ENCODE peak calls at places on chromosomes 4 and X, in seven cellular contexts. P is SK-N-SH, N is endothelial cell of umbilical vein, A is lower lobe of right lung, K is neuronal stem cell, J is tibial artery, V is upper lobe of right lung. F is an unnamed sample.

GRCh38 chr4:87529187-87529586 is at the start of gene SPARCL1:
- DNase-seq in P (no peak), N (no peak), A (no peak), K (no peak), J (peak; percentile 47), V (no peak), F (no peak)

GRCh38 chr4:77043507-77044131 is 32.2 kb downstream of the CCNI start:
- DNase-seq in P (no peak), N (no peak), A (no peak), K (no peak), J (peak; percentile 41), V (no peak), F (no peak)

GRCh38 chr4:94595880-94596483 is 144.2 kb downstream of the PDLIM5 start:
- DNase-seq in P (peak; percentile 42), N (peak; percentile 76), A (no peak), K (no peak), J (no peak), V (no peak), F (no peak)

GRCh38 chrX:15956684-15957083 is 102.1 kb upstream of the AP1S2 start:
- DNase-seq in P (no peak), N (no peak), A (no peak), K (peak; percentile 48), J (no peak), V (no peak), F (peak; percentile 30)

GRCh38 chr4:95761441-95761840 is 78.5 kb upstream of the PDHA2 start:
- DNase-seq in P (no peak), N (peak; percentile 81), A (no peak), K (no peak), J (no peak), V (no peak), F (no peak)

GRCh38 chr4:17489123-17489522 is 22.8 kb downstream of the QDPR start:
- DNase-seq in P (no peak), N (no peak), A (no peak), K (no peak), J (no peak), V (no peak), F (no peak)

GRCh38 chr4:13980317-13980716 is 352.8 kb upstream of the BOD1L1 start:
- DNase-seq in P (no peak), N (no peak), A (no peak), K (no peak), J (no peak), V (no peak), F (no peak)

GRCh38 chrX:65644621-65645287 is 22.7 kb upstream of the MSN start:
- DNase-seq in P (peak; percentile 12), N (peak; percentile 90), A (peak; percentile 78), K (no peak), J (peak; percentile 92), V (peak; percentile 81), F (no peak)

GRCh38 chr4:73603854-73604584 is 16.2 kb downstream of the RASSF6 start:
- DNase-seq in P (no peak), N (peak; percentile 32), A (no peak), K (no peak), J (no peak), V (no peak), F (no peak)

GRCh38 chr4:40967550-40967949 is 217.8 kb downstream of the NSUN7 start:
- DNase-seq in P (no peak), N (no peak), A (no peak), K (no peak), J (no peak), V (no peak), F (no peak)
- H3K27ac ChIP-seq in P (no peak overlapping the region), N (no peak overlapping the region), A (no peak overlapping the region), K (no peak overlapping the region), J (peak overlapping the region; percentile 60), V (no peak overlapping the region), F (no peak overlapping the region)

DNA sequence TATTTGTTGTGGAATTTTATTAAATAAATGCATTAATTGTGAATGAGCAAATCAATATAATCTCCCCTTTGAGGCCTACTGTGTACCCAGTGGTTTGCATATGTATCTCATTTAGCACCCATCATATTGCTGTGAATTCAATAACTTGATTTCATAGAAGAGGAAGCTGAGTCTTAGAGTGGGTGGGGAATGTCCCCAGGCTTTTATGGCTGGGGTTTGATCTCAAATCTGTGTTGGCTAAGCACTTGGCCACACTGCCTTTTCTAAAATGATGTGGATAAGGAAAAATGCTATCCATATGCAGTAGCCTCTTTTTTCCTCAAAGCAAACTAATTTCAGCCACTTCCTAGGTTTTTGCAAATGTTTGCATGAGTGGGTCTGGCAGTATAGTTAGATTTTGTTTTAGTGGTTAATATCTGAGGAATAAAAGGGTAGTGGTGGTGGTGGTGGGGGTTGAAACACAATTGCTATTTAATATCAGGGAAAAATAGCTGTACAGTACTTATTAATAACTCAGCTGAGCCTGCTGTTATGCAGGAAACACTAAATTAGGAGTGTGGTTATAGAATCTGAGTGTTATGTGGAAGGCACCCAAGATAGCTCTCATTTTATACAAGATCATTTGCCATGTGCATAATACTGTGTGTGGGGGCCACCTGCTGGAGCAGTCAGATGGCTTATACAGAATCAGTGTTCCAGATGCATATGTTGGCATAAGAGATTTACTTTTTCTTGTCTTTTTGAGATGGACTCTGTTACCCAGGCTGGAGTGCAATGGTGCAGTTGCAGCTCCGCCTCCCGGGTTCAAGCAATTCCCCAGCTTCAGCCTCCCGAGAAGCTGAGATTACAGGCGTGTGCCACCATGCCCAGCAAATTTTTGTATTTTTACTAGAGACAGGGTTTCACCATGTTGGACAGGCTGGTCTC is 108.0 kb downstream of the TMEM131L start:
- DNase-seq in P (peak; percentile 58), N (peak; percentile 85), A (peak; percentile 63), K (no peak), J (peak; percentile 71), V (no peak), F (peak; percentile 57)
- H3K27ac ChIP-seq in P (no peak overlapping the region), N (no peak overlapping the region), A (no peak overlapping the region), K (no peak overlapping the region), J (peak overlapping the region; percentile 2), V (no peak overlapping the region), F (no peak overlapping the region)

DNA sequence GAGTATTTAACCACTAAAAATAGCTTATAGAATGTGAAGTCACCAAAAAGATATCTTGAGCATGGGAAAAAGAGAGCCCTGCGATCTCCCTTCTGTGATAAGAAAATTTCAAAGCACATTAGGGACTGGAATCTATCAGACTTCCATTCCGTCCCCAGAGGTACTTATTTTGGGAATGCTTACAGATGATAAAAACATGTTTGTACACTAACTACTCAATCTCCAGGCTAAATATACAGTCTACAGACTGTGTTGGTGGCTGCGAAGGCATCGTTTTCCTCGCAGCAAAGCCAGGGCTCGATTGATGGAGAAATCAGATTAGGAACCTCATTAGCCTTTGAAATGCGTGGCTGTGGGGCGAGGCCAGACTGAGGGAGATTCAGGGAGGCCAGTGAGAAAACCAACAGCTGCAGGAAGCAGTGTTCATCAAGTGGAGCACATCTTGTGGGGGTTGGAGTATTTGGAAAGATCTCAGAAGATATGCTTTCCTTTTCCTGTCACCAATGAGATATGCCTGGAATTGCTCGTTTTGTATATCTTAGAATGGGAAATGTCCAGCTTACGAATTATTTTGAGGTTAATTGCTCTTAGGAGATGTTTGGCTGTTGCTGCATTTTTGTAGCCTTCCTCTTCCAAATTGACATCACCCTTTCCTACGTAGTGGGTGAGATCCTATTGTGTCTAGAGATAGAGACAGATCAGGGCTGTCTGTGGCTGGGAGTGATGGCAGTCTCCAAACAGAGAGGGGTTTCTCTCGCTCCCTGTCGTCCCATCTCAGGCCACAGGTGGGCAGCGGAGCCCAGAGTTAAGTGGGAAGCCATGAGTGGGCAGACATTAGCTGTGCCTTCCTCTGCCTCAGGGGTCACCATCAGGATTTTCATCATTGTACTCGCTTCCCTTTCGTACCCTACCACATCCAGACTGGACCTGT is 225.0 kb upstream of the FAT1 start:
- DNase-seq in P (peak; percentile 55), N (no peak), A (no peak), K (no peak), J (no peak), V (no peak), F (no peak)
- H3K27ac ChIP-seq in P (peak overlapping the region; percentile 40), N (no peak overlapping the region), A (no peak overlapping the region), K (no peak overlapping the region), J (no peak overlapping the region), V (no peak overlapping the region), F (no peak overlapping the region)

GRCh38 chr4:79223993-79224776 is 101.7 kb downstream of the NAA11 start:
- DNase-seq in P (no peak), N (no peak), A (no peak), K (no peak), J (no peak), V (no peak), F (no peak)

GRCh38 chr4:79227896-79228295 is 98.0 kb downstream of the NAA11 start:
- DNase-seq in P (no peak), N (no peak), A (no peak), K (no peak), J (no peak), V (peak; percentile 27), F (no peak)

GRCh38 chr4:79225360-79225759 is 100.5 kb downstream of the NAA11 start:
- DNase-seq in P (no peak), N (no peak), A (no peak), K (no peak), J (no peak), V (no peak), F (no peak)

GRCh38 chr4:79224777-79225104 is 101.1 kb downstream of the NAA11 start:
- DNase-seq in P (no peak), N (no peak), A (no peak), K (no peak), J (no peak), V (no peak), F (no peak)
- H3K27ac ChIP-seq in P (no peak overlapping the region), N (no peak overlapping the region), A (no peak overlapping the region), K (no peak overlapping the region), J (no peak overlapping the region), V (no peak overlapping the region), F (no peak overlapping the region)

GRCh38 chrX:1108451-1109445 is 103.7 kb downstream of the CRLF2 start:
- DNase-seq in P (no peak), N (no peak), A (no peak), K (peak; percentile 61), J (no peak), V (peak; percentile 23), F (no peak)

GRCh38 chrX:1111543-1112300 is 100.7 kb downstream of the CRLF2 start:
- DNase-seq in P (no peak), N (no peak), A (no peak), K (peak; percentile 71), J (no peak), V (peak; percentile 21), F (no peak)

GRCh38 chrX:1106478-1107210 is 105.8 kb downstream of the CRLF2 start:
- DNase-seq in P (no peak), N (no peak), A (no peak), K (no peak), J (no peak), V (no peak), F (no peak)

GRCh38 chrX:1109580-1110119 is 102.8 kb downstream of the CRLF2 start:
- DNase-seq in P (no peak), N (no peak), A (no peak), K (no peak), J (no peak), V (peak; percentile 11), F (no peak)

DNA sequence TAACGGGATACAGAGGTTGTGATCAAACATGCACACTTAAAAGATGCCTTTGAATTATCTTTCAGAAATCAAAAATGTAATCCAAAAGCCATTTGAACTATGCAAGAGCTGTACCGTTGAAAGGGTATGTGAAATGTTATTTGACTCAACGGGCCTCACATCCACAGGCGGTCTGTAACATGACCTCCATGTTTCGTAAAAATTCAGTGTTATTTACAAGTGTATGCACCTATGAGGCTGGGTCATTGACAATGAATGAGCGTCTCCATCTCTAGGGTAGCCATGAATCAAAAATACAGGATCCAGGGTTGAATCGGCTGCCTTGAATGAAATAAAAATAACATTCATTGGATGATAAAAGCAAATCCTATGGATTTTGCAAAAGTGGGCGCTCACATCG is 100.1 kb downstream of the CRLF2 start:
- DNase-seq in P (no peak), N (no peak), A (no peak), K (no peak), J (no peak), V (no peak), F (no peak)
- H3K27ac ChIP-seq in P (no peak overlapping the region), N (no peak overlapping the region), A (no peak overlapping the region), K (no peak overlapping the region), J (no peak overlapping the region), V (no peak overlapping the region), F (no peak overlapping the region)